ENCODE peak calls at places on chromosome 17, in six cellular contexts. One of them, this sample, is unnamed.
A peak's percentile ranks its signal among the peaks of the same experiment; 100 is the strongest.

GRCh38 chr17:47700471-47701449 is 6.8 kb downstream of the TBKBP1 start:
- DNase-seq in ovary: peak; percentile 30
- DNase-seq in AG10803: no peak
- DNase-seq in mesothelial cell of epicardium: no peak
- DNase-seq in psoas muscle: no peak
- DNase-seq in HFF-Myc: no peak
- DNase-seq in this sample: no peak

GRCh38 chr17:74011963-74012362 is 191.5 kb upstream of the RPL38 start:
- DNase-seq in ovary: no peak
- DNase-seq in AG10803: peak; percentile 31
- DNase-seq in mesothelial cell of epicardium: no peak
- DNase-seq in psoas muscle: no peak
- DNase-seq in HFF-Myc: no peak
- DNase-seq in this sample: no peak

GRCh38 chr17:40086150-40087044 is 14.0 kb downstream of the NR1D1 start:
- DNase-seq in ovary: peak; percentile 74
- DNase-seq in AG10803: no peak
- DNase-seq in mesothelial cell of epicardium: no peak
- DNase-seq in psoas muscle: peak; percentile 87
- DNase-seq in HFF-Myc: no peak
- DNase-seq in this sample: peak; percentile 63

GRCh38 chr17:1509255-1509943 is 7.0 kb downstream of the INPP5K start:
- DNase-seq in ovary: no peak
- DNase-seq in AG10803: no peak
- DNase-seq in mesothelial cell of epicardium: no peak
- DNase-seq in psoas muscle: no peak
- DNase-seq in HFF-Myc: no peak
- DNase-seq in this sample: no peak

GRCh38 chr17:39979865-39980401 is 674 bp upstream of the PSMD3 start:
- DNase-seq in ovary: no peak
- DNase-seq in AG10803: no peak
- DNase-seq in mesothelial cell of epicardium: no peak
- DNase-seq in psoas muscle: no peak
- DNase-seq in HFF-Myc: no peak
- DNase-seq in this sample: no peak

GRCh38 chr17:80826955-80827645 is 164.5 kb upstream of the CHMP6 start:
- DNase-seq in ovary: peak; percentile 38
- DNase-seq in AG10803: peak; percentile 96
- DNase-seq in mesothelial cell of epicardium: no peak
- DNase-seq in psoas muscle: peak; percentile 92
- DNase-seq in HFF-Myc: peak; percentile 79
- DNase-seq in this sample: no peak

GRCh38 chr17:50559674-50560184 is 786 bp upstream of the CACNA1G start:
- DNase-seq in ovary: peak; percentile 89
- DNase-seq in AG10803: peak; percentile 43
- DNase-seq in mesothelial cell of epicardium: no peak
- DNase-seq in psoas muscle: no peak
- DNase-seq in HFF-Myc: no peak
- DNase-seq in this sample: no peak

GRCh38 chr17:12395733-12396354 is 269.8 kb upstream of the MYOCD start:
- DNase-seq in ovary: no peak
- DNase-seq in AG10803: no peak
- DNase-seq in mesothelial cell of epicardium: no peak
- DNase-seq in psoas muscle: no peak
- DNase-seq in HFF-Myc: no peak
- DNase-seq in this sample: no peak

GRCh38 chr17:79338589-79338988 is 264.0 kb downstream of the ENGASE start:
- DNase-seq in ovary: no peak
- DNase-seq in AG10803: peak; percentile 58
- DNase-seq in mesothelial cell of epicardium: no peak
- DNase-seq in psoas muscle: no peak
- DNase-seq in HFF-Myc: no peak
- DNase-seq in this sample: no peak

GRCh38 chr17:82582208-82582607 is 62.7 kb downstream of the FOXK2 start:
- DNase-seq in ovary: no peak
- DNase-seq in AG10803: peak; percentile 13
- DNase-seq in mesothelial cell of epicardium: no peak
- DNase-seq in psoas muscle: no peak
- DNase-seq in HFF-Myc: no peak
- DNase-seq in this sample: no peak

GRCh38 chr17:79362996-79363305 is 247.9 kb downstream of the RBFOX3 start:
- DNase-seq in ovary: no peak
- DNase-seq in AG10803: no peak
- DNase-seq in mesothelial cell of epicardium: no peak
- DNase-seq in psoas muscle: peak; percentile 3
- DNase-seq in HFF-Myc: no peak
- DNase-seq in this sample: no peak

GRCh38 chr17:70110443-70110880 is 35.4 kb downstream of the KCNJ16 start:
- DNase-seq in ovary: no peak
- DNase-seq in AG10803: peak; percentile 31
- DNase-seq in mesothelial cell of epicardium: no peak
- DNase-seq in psoas muscle: no peak
- DNase-seq in HFF-Myc: no peak
- DNase-seq in this sample: no peak

DNA sequence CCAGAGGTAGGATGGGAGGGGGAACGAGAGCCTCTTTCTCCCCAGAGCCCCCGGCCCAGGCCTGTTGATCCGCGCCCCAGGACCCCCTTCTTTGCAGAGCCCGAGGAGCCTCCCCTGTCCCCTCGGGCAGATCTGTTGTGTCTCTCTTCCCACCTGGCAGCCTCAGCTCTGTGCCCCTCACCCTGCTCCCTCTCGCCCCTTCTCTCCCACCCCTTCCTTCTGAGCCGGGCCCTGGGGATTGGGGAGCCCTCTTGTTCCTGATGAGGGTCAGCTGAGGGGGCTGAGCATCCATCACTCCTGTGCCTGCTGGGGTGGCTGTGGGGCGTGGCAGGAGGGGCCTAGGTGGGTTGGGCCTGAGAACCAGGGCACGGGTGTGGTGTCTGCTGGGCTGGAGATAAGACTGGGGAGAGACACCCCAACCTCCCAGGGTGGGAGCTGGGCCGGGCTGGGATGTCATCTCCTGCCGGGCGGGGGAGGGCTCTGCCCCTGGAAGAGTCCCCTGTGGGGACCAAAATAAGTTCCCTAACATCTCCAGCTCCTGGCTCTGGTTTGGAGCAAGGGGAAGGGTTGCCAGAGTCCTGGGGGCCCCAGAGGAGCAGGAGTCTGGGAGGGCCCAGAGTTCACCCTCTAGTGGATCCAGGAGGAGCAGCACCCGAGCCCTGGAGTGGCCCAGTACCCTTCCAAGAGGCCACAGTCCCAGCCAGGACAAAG is 65.4 kb downstream of the MRC2 start:
- DNase-seq in ovary: peak; percentile 63
- DNase-seq in AG10803: peak; percentile 30
- DNase-seq in mesothelial cell of epicardium: no peak
- DNase-seq in psoas muscle: peak; percentile 64
- DNase-seq in HFF-Myc: no peak
- DNase-seq in this sample: no peak
- TF ChIP-seq CTCF in ovary: no peak
- TF ChIP-seq CTCF in AG10803: peak; percentile 58
- TF ChIP-seq CTCF in mesothelial cell of epicardium: no peak
- TF ChIP-seq CTCF in psoas muscle: no peak
- TF ChIP-seq CTCF in HFF-Myc: peak; percentile 51
- TF ChIP-seq CTCF in this sample: no peak

GRCh38 chr17:7555320-7555948 is 3.1 kb upstream of the TNFSF13 start:
- DNase-seq in ovary: no peak
- DNase-seq in AG10803: no peak
- DNase-seq in mesothelial cell of epicardium: no peak
- DNase-seq in psoas muscle: no peak
- DNase-seq in HFF-Myc: no peak
- DNase-seq in this sample: no peak
- TF ChIP-seq CTCF in ovary: no peak
- TF ChIP-seq CTCF in AG10803: peak; percentile 19
- TF ChIP-seq CTCF in mesothelial cell of epicardium: no peak
- TF ChIP-seq CTCF in psoas muscle: no peak
- TF ChIP-seq CTCF in HFF-Myc: peak; percentile 34
- TF ChIP-seq CTCF in this sample: no peak

GRCh38 chr17:58312021-58312630 is 16.5 kb downstream of the TSPOAP1 start:
- DNase-seq in ovary: no peak
- DNase-seq in AG10803: no peak
- DNase-seq in mesothelial cell of epicardium: peak; percentile 29
- DNase-seq in psoas muscle: no peak
- DNase-seq in HFF-Myc: no peak
- DNase-seq in this sample: no peak

GRCh38 chr17:58311429-58311894 is 17.1 kb downstream of the TSPOAP1 start:
- DNase-seq in ovary: no peak
- DNase-seq in AG10803: no peak
- DNase-seq in mesothelial cell of epicardium: peak; percentile 31
- DNase-seq in psoas muscle: no peak
- DNase-seq in HFF-Myc: no peak
- DNase-seq in this sample: no peak

GRCh38 chr17:58314706-58315015 is 13.9 kb downstream of the TSPOAP1 start:
- DNase-seq in ovary: no peak
- DNase-seq in AG10803: no peak
- DNase-seq in mesothelial cell of epicardium: no peak
- DNase-seq in psoas muscle: no peak
- DNase-seq in HFF-Myc: no peak
- DNase-seq in this sample: no peak

GRCh38 chr17:58313815-58314705 is 14.5 kb downstream of the TSPOAP1 start:
- DNase-seq in ovary: no peak
- DNase-seq in AG10803: no peak
- DNase-seq in mesothelial cell of epicardium: no peak
- DNase-seq in psoas muscle: no peak
- DNase-seq in HFF-Myc: no peak
- DNase-seq in this sample: no peak

GRCh38 chr17:58312824-58313223 is 15.8 kb downstream of the TSPOAP1 start:
- DNase-seq in ovary: no peak
- DNase-seq in AG10803: no peak
- DNase-seq in mesothelial cell of epicardium: no peak
- DNase-seq in psoas muscle: no peak
- DNase-seq in HFF-Myc: no peak
- DNase-seq in this sample: no peak
- TF ChIP-seq CTCF in ovary: no peak
- TF ChIP-seq CTCF in AG10803: no peak
- TF ChIP-seq CTCF in mesothelial cell of epicardium: no peak
- TF ChIP-seq CTCF in psoas muscle: no peak
- TF ChIP-seq CTCF in HFF-Myc: no peak
- TF ChIP-seq CTCF in this sample: no peak

GRCh38 chr17:9004961-9005285 is 16.4 kb upstream of the NTN1 start:
- DNase-seq in ovary: no peak
- DNase-seq in AG10803: no peak
- DNase-seq in mesothelial cell of epicardium: no peak
- DNase-seq in psoas muscle: no peak
- DNase-seq in HFF-Myc: no peak
- DNase-seq in this sample: no peak

GRCh38 chr17:9006175-9006767 is 15.0 kb upstream of the NTN1 start:
- DNase-seq in ovary: no peak
- DNase-seq in AG10803: no peak
- DNase-seq in mesothelial cell of epicardium: no peak
- DNase-seq in psoas muscle: no peak
- DNase-seq in HFF-Myc: no peak
- DNase-seq in this sample: no peak

GRCh38 chr17:9003355-9004131 is 17.8 kb upstream of the NTN1 start:
- DNase-seq in ovary: no peak
- DNase-seq in AG10803: no peak
- DNase-seq in mesothelial cell of epicardium: no peak
- DNase-seq in psoas muscle: no peak
- DNase-seq in HFF-Myc: no peak
- DNase-seq in this sample: no peak

GRCh38 chr17:9002610-9003354 is 18.5 kb upstream of the NTN1 start:
- DNase-seq in ovary: no peak
- DNase-seq in AG10803: no peak
- DNase-seq in mesothelial cell of epicardium: peak; percentile 69
- DNase-seq in psoas muscle: no peak
- DNase-seq in HFF-Myc: no peak
- DNase-seq in this sample: peak; percentile 53

GRCh38 chr17:9004132-9004960 is 17.0 kb upstream of the NTN1 start:
- DNase-seq in ovary: no peak
- DNase-seq in AG10803: no peak
- DNase-seq in mesothelial cell of epicardium: no peak
- DNase-seq in psoas muscle: no peak
- DNase-seq in HFF-Myc: no peak
- DNase-seq in this sample: no peak
- TF ChIP-seq CTCF in ovary: no peak
- TF ChIP-seq CTCF in AG10803: no peak
- TF ChIP-seq CTCF in mesothelial cell of epicardium: no peak
- TF ChIP-seq CTCF in psoas muscle: no peak
- TF ChIP-seq CTCF in HFF-Myc: no peak
- TF ChIP-seq CTCF in this sample: no peak

GRCh38 chr17:45384800-45385262 is 47.8 kb downstream of the ARHGAP27 start:
- DNase-seq in ovary: no peak
- DNase-seq in AG10803: no peak
- DNase-seq in mesothelial cell of epicardium: no peak
- DNase-seq in psoas muscle: no peak
- DNase-seq in HFF-Myc: no peak
- DNase-seq in this sample: no peak
- TF ChIP-seq CTCF in ovary: no peak
- TF ChIP-seq CTCF in AG10803: no peak
- TF ChIP-seq CTCF in mesothelial cell of epicardium: no peak
- TF ChIP-seq CTCF in psoas muscle: no peak
- TF ChIP-seq CTCF in HFF-Myc: no peak
- TF ChIP-seq CTCF in this sample: no peak

DNA sequence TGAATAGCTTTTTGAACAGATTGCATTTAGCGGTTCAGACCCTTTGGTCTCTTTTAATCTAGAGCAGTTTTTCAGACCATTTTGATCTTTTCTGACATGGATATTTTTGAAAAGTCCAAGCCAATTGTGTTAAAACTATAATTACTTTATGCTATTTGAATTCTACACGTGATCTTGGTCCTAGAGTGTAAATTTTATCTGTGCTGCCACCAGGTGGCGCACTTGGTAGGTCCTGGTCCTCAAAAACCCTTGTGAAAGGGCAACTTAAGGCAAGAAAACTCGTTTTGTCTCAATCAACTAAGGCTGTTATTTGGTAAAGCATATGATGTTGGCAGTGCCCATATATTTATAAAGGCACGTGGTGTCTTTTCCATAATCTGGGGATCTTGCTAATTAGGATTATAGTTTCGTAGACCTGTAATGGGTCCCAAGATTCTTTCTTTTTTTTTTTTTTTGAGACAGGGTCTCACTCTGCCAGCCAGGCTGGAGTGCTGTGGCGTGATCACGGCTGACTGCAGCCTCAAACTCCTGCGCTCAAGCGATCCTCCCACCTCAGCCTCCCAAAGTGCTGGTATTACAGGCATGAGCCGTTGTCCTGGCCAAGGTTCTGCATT is 43.9 kb upstream of the TEX2 start:
- DNase-seq in ovary: peak; percentile 80
- DNase-seq in AG10803: peak; percentile 68
- DNase-seq in mesothelial cell of epicardium: peak; percentile 60
- DNase-seq in psoas muscle: peak; percentile 78
- DNase-seq in HFF-Myc: no peak
- DNase-seq in this sample: peak; percentile 50
- TF ChIP-seq CTCF in ovary: peak; percentile 82
- TF ChIP-seq CTCF in AG10803: peak; percentile 84
- TF ChIP-seq CTCF in mesothelial cell of epicardium: peak; percentile 92
- TF ChIP-seq CTCF in psoas muscle: peak; percentile 82
- TF ChIP-seq CTCF in HFF-Myc: peak; percentile 83
- TF ChIP-seq CTCF in this sample: peak; percentile 76

DNA sequence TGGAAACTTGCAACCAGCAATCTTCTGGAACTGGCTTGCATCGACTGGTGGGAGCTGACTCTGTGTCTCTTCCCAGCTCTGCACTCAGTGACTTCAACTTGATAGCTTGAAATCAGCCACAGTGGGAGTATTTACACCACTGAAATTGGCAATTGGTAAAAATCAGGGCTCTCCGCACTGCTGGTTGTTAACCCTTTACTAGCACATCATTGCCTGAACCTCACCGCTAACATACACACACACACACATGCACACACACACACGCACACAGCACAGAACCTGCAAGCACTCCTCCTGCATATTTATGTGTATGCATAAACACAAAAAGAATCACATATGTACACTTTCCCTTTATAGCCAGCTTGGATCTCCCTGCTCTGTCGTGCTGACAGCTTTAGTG is 7.8 kb upstream of the TMIGD1 start:
- DNase-seq in ovary: no peak
- DNase-seq in AG10803: no peak
- DNase-seq in mesothelial cell of epicardium: no peak
- DNase-seq in psoas muscle: no peak
- DNase-seq in HFF-Myc: no peak
- DNase-seq in this sample: no peak
- TF ChIP-seq CTCF in ovary: no peak
- TF ChIP-seq CTCF in AG10803: no peak
- TF ChIP-seq CTCF in mesothelial cell of epicardium: no peak
- TF ChIP-seq CTCF in psoas muscle: no peak
- TF ChIP-seq CTCF in HFF-Myc: no peak
- TF ChIP-seq CTCF in this sample: no peak